ENCODE peak calls at places on chromosomes 1 and 21, in four cellular contexts. One of them, this sample, is unnamed.

GRCh38 chr21:38060533-38060932 is 144.3 kb upstream of the KCNJ6 start:
- DNase-seq in CD14-positive monocyte: no peak
- DNase-seq in stimulated activated naive B cell treated with anti-CD40 and anti-IgM and Interleukin-4, amounts not matched to agents 10 μg/mL and 1 μg/mL and 100 μg/mL, for 72 hours: no peak
- DNase-seq in stimulated activated CD4-positive, alpha-beta T cell treated with anti-CD3 and anti-CD28 coated beads, Interleukin-15, amount 100 ng/mL, for 48 hours: no peak
- DNase-seq in this sample: no peak

GRCh38 chr1:39159224-39160036 is 45.1 kb upstream of the MACF1 start:
- DNase-seq in CD14-positive monocyte: no peak
- DNase-seq in stimulated activated naive B cell treated with anti-CD40 and anti-IgM and Interleukin-4, amounts not matched to agents 10 μg/mL and 1 μg/mL and 100 μg/mL, for 72 hours: no peak
- DNase-seq in stimulated activated CD4-positive, alpha-beta T cell treated with anti-CD3 and anti-CD28 coated beads, Interleukin-15, amount 100 ng/mL, for 48 hours: no peak
- DNase-seq in this sample: no peak

GRCh38 chr1:118982816-118983557 is 5.2 kb downstream of the TBX15 start:
- DNase-seq in CD14-positive monocyte: no peak
- DNase-seq in stimulated activated naive B cell treated with anti-CD40 and anti-IgM and Interleukin-4, amounts not matched to agents 10 μg/mL and 1 μg/mL and 100 μg/mL, for 72 hours: no peak
- DNase-seq in stimulated activated CD4-positive, alpha-beta T cell treated with anti-CD3 and anti-CD28 coated beads, Interleukin-15, amount 100 ng/mL, for 48 hours: no peak
- DNase-seq in this sample: no peak

GRCh38 chr1:79478160-79478559 is 471.6 kb upstream of the ADGRL4 start:
- DNase-seq in CD14-positive monocyte: no peak
- DNase-seq in stimulated activated naive B cell treated with anti-CD40 and anti-IgM and Interleukin-4, amounts not matched to agents 10 μg/mL and 1 μg/mL and 100 μg/mL, for 72 hours: no peak
- DNase-seq in stimulated activated CD4-positive, alpha-beta T cell treated with anti-CD3 and anti-CD28 coated beads, Interleukin-15, amount 100 ng/mL, for 48 hours: no peak
- DNase-seq in this sample: no peak

GRCh38 chr1:223052931-223053330 is 90.1 kb downstream of the TLR5 start:
- DNase-seq in CD14-positive monocyte: no peak
- DNase-seq in stimulated activated naive B cell treated with anti-CD40 and anti-IgM and Interleukin-4, amounts not matched to agents 10 μg/mL and 1 μg/mL and 100 μg/mL, for 72 hours: no peak
- DNase-seq in stimulated activated CD4-positive, alpha-beta T cell treated with anti-CD3 and anti-CD28 coated beads, Interleukin-15, amount 100 ng/mL, for 48 hours: no peak
- DNase-seq in this sample: no peak

GRCh38 chr1:71650126-71650525 is 569.3 kb upstream of the ZRANB2 start:
- DNase-seq in CD14-positive monocyte: no peak
- DNase-seq in stimulated activated naive B cell treated with anti-CD40 and anti-IgM and Interleukin-4, amounts not matched to agents 10 μg/mL and 1 μg/mL and 100 μg/mL, for 72 hours: no peak
- DNase-seq in stimulated activated CD4-positive, alpha-beta T cell treated with anti-CD3 and anti-CD28 coated beads, Interleukin-15, amount 100 ng/mL, for 48 hours: no peak
- DNase-seq in this sample: no peak

GRCh38 chr1:204889681-204890373 is 19.2 kb downstream of the NFASC start:
- DNase-seq in CD14-positive monocyte: no peak
- DNase-seq in stimulated activated naive B cell treated with anti-CD40 and anti-IgM and Interleukin-4, amounts not matched to agents 10 μg/mL and 1 μg/mL and 100 μg/mL, for 72 hours: peak; percentile 35
- DNase-seq in stimulated activated CD4-positive, alpha-beta T cell treated with anti-CD3 and anti-CD28 coated beads, Interleukin-15, amount 100 ng/mL, for 48 hours: no peak
- DNase-seq in this sample: no peak

GRCh38 chr1:232182206-232182605 is 447.7 kb downstream of the SIPA1L2 start:
- DNase-seq in CD14-positive monocyte: no peak
- DNase-seq in stimulated activated naive B cell treated with anti-CD40 and anti-IgM and Interleukin-4, amounts not matched to agents 10 μg/mL and 1 μg/mL and 100 μg/mL, for 72 hours: no peak
- DNase-seq in stimulated activated CD4-positive, alpha-beta T cell treated with anti-CD3 and anti-CD28 coated beads, Interleukin-15, amount 100 ng/mL, for 48 hours: no peak
- DNase-seq in this sample: no peak

GRCh38 chr1:150650193-150650592 is 20.8 kb upstream of the ENSA start:
- DNase-seq in CD14-positive monocyte: no peak
- DNase-seq in stimulated activated naive B cell treated with anti-CD40 and anti-IgM and Interleukin-4, amounts not matched to agents 10 μg/mL and 1 μg/mL and 100 μg/mL, for 72 hours: no peak
- DNase-seq in stimulated activated CD4-positive, alpha-beta T cell treated with anti-CD3 and anti-CD28 coated beads, Interleukin-15, amount 100 ng/mL, for 48 hours: no peak
- DNase-seq in this sample: no peak

GRCh38 chr1:201530741-201531521 is 8.0 kb upstream of the NAV1 start:
- DNase-seq in CD14-positive monocyte: peak; percentile 63
- DNase-seq in stimulated activated naive B cell treated with anti-CD40 and anti-IgM and Interleukin-4, amounts not matched to agents 10 μg/mL and 1 μg/mL and 100 μg/mL, for 72 hours: peak; percentile 32
- DNase-seq in stimulated activated CD4-positive, alpha-beta T cell treated with anti-CD3 and anti-CD28 coated beads, Interleukin-15, amount 100 ng/mL, for 48 hours: no peak
- DNase-seq in this sample: no peak

GRCh38 chr1:83626603-83627002 is 372.3 kb downstream of the TTLL7 start:
- DNase-seq in CD14-positive monocyte: no peak
- DNase-seq in stimulated activated naive B cell treated with anti-CD40 and anti-IgM and Interleukin-4, amounts not matched to agents 10 μg/mL and 1 μg/mL and 100 μg/mL, for 72 hours: no peak
- DNase-seq in stimulated activated CD4-positive, alpha-beta T cell treated with anti-CD3 and anti-CD28 coated beads, Interleukin-15, amount 100 ng/mL, for 48 hours: no peak
- DNase-seq in this sample: no peak

GRCh38 chr1:234724517-234725176 is 114.7 kb upstream of the IRF2BP2 start:
- DNase-seq in CD14-positive monocyte: no peak
- DNase-seq in stimulated activated naive B cell treated with anti-CD40 and anti-IgM and Interleukin-4, amounts not matched to agents 10 μg/mL and 1 μg/mL and 100 μg/mL, for 72 hours: no peak
- DNase-seq in stimulated activated CD4-positive, alpha-beta T cell treated with anti-CD3 and anti-CD28 coated beads, Interleukin-15, amount 100 ng/mL, for 48 hours: no peak
- DNase-seq in this sample: peak; percentile 15

GRCh38 chr1:28265577-28265976 is 6.3 kb downstream of the SESN2 start:
- DNase-seq in CD14-positive monocyte: no peak
- DNase-seq in stimulated activated naive B cell treated with anti-CD40 and anti-IgM and Interleukin-4, amounts not matched to agents 10 μg/mL and 1 μg/mL and 100 μg/mL, for 72 hours: no peak
- DNase-seq in stimulated activated CD4-positive, alpha-beta T cell treated with anti-CD3 and anti-CD28 coated beads, Interleukin-15, amount 100 ng/mL, for 48 hours: no peak
- DNase-seq in this sample: no peak

GRCh38 chr1:246214708-246215504 is 292.2 kb downstream of the SMYD3 start:
- DNase-seq in CD14-positive monocyte: peak; percentile 89
- DNase-seq in stimulated activated naive B cell treated with anti-CD40 and anti-IgM and Interleukin-4, amounts not matched to agents 10 μg/mL and 1 μg/mL and 100 μg/mL, for 72 hours: peak; percentile 63
- DNase-seq in stimulated activated CD4-positive, alpha-beta T cell treated with anti-CD3 and anti-CD28 coated beads, Interleukin-15, amount 100 ng/mL, for 48 hours: no peak
- DNase-seq in this sample: no peak

GRCh38 chr1:197269053-197269452 is 1.0 kb downstream of the CRB1 start:
- DNase-seq in CD14-positive monocyte: no peak
- DNase-seq in stimulated activated naive B cell treated with anti-CD40 and anti-IgM and Interleukin-4, amounts not matched to agents 10 μg/mL and 1 μg/mL and 100 μg/mL, for 72 hours: no peak
- DNase-seq in stimulated activated CD4-positive, alpha-beta T cell treated with anti-CD3 and anti-CD28 coated beads, Interleukin-15, amount 100 ng/mL, for 48 hours: no peak
- DNase-seq in this sample: no peak

GRCh38 chr1:156198831-156199349 is 5.0 kb downstream of the SLC25A44 start:
- DNase-seq in CD14-positive monocyte: no peak
- DNase-seq in stimulated activated naive B cell treated with anti-CD40 and anti-IgM and Interleukin-4, amounts not matched to agents 10 μg/mL and 1 μg/mL and 100 μg/mL, for 72 hours: no peak
- DNase-seq in stimulated activated CD4-positive, alpha-beta T cell treated with anti-CD3 and anti-CD28 coated beads, Interleukin-15, amount 100 ng/mL, for 48 hours: no peak
- DNase-seq in this sample: no peak

GRCh38 chr1:228332797-228333738 is 73.6 kb downstream of the TRIM11 start:
- DNase-seq in CD14-positive monocyte: no peak
- DNase-seq in stimulated activated naive B cell treated with anti-CD40 and anti-IgM and Interleukin-4, amounts not matched to agents 10 μg/mL and 1 μg/mL and 100 μg/mL, for 72 hours: no peak
- DNase-seq in stimulated activated CD4-positive, alpha-beta T cell treated with anti-CD3 and anti-CD28 coated beads, Interleukin-15, amount 100 ng/mL, for 48 hours: no peak
- DNase-seq in this sample: no peak

GRCh38 chr1:214864896-214865688 is 217.4 kb upstream of the KCNK2 start:
- DNase-seq in CD14-positive monocyte: no peak
- DNase-seq in stimulated activated naive B cell treated with anti-CD40 and anti-IgM and Interleukin-4, amounts not matched to agents 10 μg/mL and 1 μg/mL and 100 μg/mL, for 72 hours: no peak
- DNase-seq in stimulated activated CD4-positive, alpha-beta T cell treated with anti-CD3 and anti-CD28 coated beads, Interleukin-15, amount 100 ng/mL, for 48 hours: no peak
- DNase-seq in this sample: no peak

GRCh38 chr21:38277501-38278111 is 20.8 kb downstream of the KCNJ15 start:
- DNase-seq in CD14-positive monocyte: peak; percentile 89
- DNase-seq in stimulated activated naive B cell treated with anti-CD40 and anti-IgM and Interleukin-4, amounts not matched to agents 10 μg/mL and 1 μg/mL and 100 μg/mL, for 72 hours: no peak
- DNase-seq in stimulated activated CD4-positive, alpha-beta T cell treated with anti-CD3 and anti-CD28 coated beads, Interleukin-15, amount 100 ng/mL, for 48 hours: no peak
- DNase-seq in this sample: no peak

GRCh38 chr1:183419399-183419798 is 1.2 kb upstream of the NMNAT2 start:
- DNase-seq in CD14-positive monocyte: no peak
- DNase-seq in stimulated activated naive B cell treated with anti-CD40 and anti-IgM and Interleukin-4, amounts not matched to agents 10 μg/mL and 1 μg/mL and 100 μg/mL, for 72 hours: no peak
- DNase-seq in stimulated activated CD4-positive, alpha-beta T cell treated with anti-CD3 and anti-CD28 coated beads, Interleukin-15, amount 100 ng/mL, for 48 hours: no peak
- DNase-seq in this sample: no peak

GRCh38 chr1:15370781-15371467 is 38.8 kb upstream of the EFHD2 start:
- DNase-seq in CD14-positive monocyte: no peak
- DNase-seq in stimulated activated naive B cell treated with anti-CD40 and anti-IgM and Interleukin-4, amounts not matched to agents 10 μg/mL and 1 μg/mL and 100 μg/mL, for 72 hours: no peak
- DNase-seq in stimulated activated CD4-positive, alpha-beta T cell treated with anti-CD3 and anti-CD28 coated beads, Interleukin-15, amount 100 ng/mL, for 48 hours: no peak
- DNase-seq in this sample: no peak

GRCh38 chr1:52552505-52553371 is at the start of gene TUT4:
- DNase-seq in CD14-positive monocyte: peak; percentile 58
- DNase-seq in stimulated activated naive B cell treated with anti-CD40 and anti-IgM and Interleukin-4, amounts not matched to agents 10 μg/mL and 1 μg/mL and 100 μg/mL, for 72 hours: peak; percentile 75
- DNase-seq in stimulated activated CD4-positive, alpha-beta T cell treated with anti-CD3 and anti-CD28 coated beads, Interleukin-15, amount 100 ng/mL, for 48 hours: peak; percentile 73
- DNase-seq in this sample: peak; percentile 66

GRCh38 chr1:198948895-198949659 is 310.2 kb downstream of the PTPRC start:
- DNase-seq in CD14-positive monocyte: no peak
- DNase-seq in stimulated activated naive B cell treated with anti-CD40 and anti-IgM and Interleukin-4, amounts not matched to agents 10 μg/mL and 1 μg/mL and 100 μg/mL, for 72 hours: no peak
- DNase-seq in stimulated activated CD4-positive, alpha-beta T cell treated with anti-CD3 and anti-CD28 coated beads, Interleukin-15, amount 100 ng/mL, for 48 hours: no peak
- DNase-seq in this sample: no peak

GRCh38 chr1:167227934-167228378 is 7.3 kb downstream of the POU2F1 start:
- DNase-seq in CD14-positive monocyte: no peak
- DNase-seq in stimulated activated naive B cell treated with anti-CD40 and anti-IgM and Interleukin-4, amounts not matched to agents 10 μg/mL and 1 μg/mL and 100 μg/mL, for 72 hours: no peak
- DNase-seq in stimulated activated CD4-positive, alpha-beta T cell treated with anti-CD3 and anti-CD28 coated beads, Interleukin-15, amount 100 ng/mL, for 48 hours: no peak
- DNase-seq in this sample: no peak

GRCh38 chr1:235004276-235004675 is 124.4 kb downstream of the TOMM20 start:
- DNase-seq in CD14-positive monocyte: no peak
- DNase-seq in stimulated activated naive B cell treated with anti-CD40 and anti-IgM and Interleukin-4, amounts not matched to agents 10 μg/mL and 1 μg/mL and 100 μg/mL, for 72 hours: no peak
- DNase-seq in stimulated activated CD4-positive, alpha-beta T cell treated with anti-CD3 and anti-CD28 coated beads, Interleukin-15, amount 100 ng/mL, for 48 hours: no peak
- DNase-seq in this sample: no peak

GRCh38 chr1:193681422-193681821 is 495.0 kb upstream of the B3GALT2 start:
- DNase-seq in CD14-positive monocyte: no peak
- DNase-seq in stimulated activated naive B cell treated with anti-CD40 and anti-IgM and Interleukin-4, amounts not matched to agents 10 μg/mL and 1 μg/mL and 100 μg/mL, for 72 hours: no peak
- DNase-seq in stimulated activated CD4-positive, alpha-beta T cell treated with anti-CD3 and anti-CD28 coated beads, Interleukin-15, amount 100 ng/mL, for 48 hours: no peak
- DNase-seq in this sample: no peak

GRCh38 chr1:152961201-152961891 is 9.1 kb upstream of the SPRR4 start:
- DNase-seq in CD14-positive monocyte: no peak
- DNase-seq in stimulated activated naive B cell treated with anti-CD40 and anti-IgM and Interleukin-4, amounts not matched to agents 10 μg/mL and 1 μg/mL and 100 μg/mL, for 72 hours: no peak
- DNase-seq in stimulated activated CD4-positive, alpha-beta T cell treated with anti-CD3 and anti-CD28 coated beads, Interleukin-15, amount 100 ng/mL, for 48 hours: no peak
- DNase-seq in this sample: no peak

GRCh38 chr1:167128261-167129227 is 34.7 kb downstream of the STYXL2 start:
- DNase-seq in CD14-positive monocyte: no peak
- DNase-seq in stimulated activated naive B cell treated with anti-CD40 and anti-IgM and Interleukin-4, amounts not matched to agents 10 μg/mL and 1 μg/mL and 100 μg/mL, for 72 hours: no peak
- DNase-seq in stimulated activated CD4-positive, alpha-beta T cell treated with anti-CD3 and anti-CD28 coated beads, Interleukin-15, amount 100 ng/mL, for 48 hours: no peak
- DNase-seq in this sample: no peak

GRCh38 chr1:173507205-173507846 is 30.2 kb downstream of the PRDX6 start:
- DNase-seq in CD14-positive monocyte: no peak
- DNase-seq in stimulated activated naive B cell treated with anti-CD40 and anti-IgM and Interleukin-4, amounts not matched to agents 10 μg/mL and 1 μg/mL and 100 μg/mL, for 72 hours: no peak
- DNase-seq in stimulated activated CD4-positive, alpha-beta T cell treated with anti-CD3 and anti-CD28 coated beads, Interleukin-15, amount 100 ng/mL, for 48 hours: no peak
- DNase-seq in this sample: no peak

GRCh38 chr1:47554082-47554481 is 116.2 kb downstream of the FOXD2 start:
- DNase-seq in CD14-positive monocyte: no peak
- DNase-seq in stimulated activated naive B cell treated with anti-CD40 and anti-IgM and Interleukin-4, amounts not matched to agents 10 μg/mL and 1 μg/mL and 100 μg/mL, for 72 hours: no peak
- DNase-seq in stimulated activated CD4-positive, alpha-beta T cell treated with anti-CD3 and anti-CD28 coated beads, Interleukin-15, amount 100 ng/mL, for 48 hours: no peak
- DNase-seq in this sample: no peak

This sample was measured in activated effector memory CD4-positive, alpha-beta T cell treated with Interleukin-2 at 50 U/mL for 16 hours.